ENCODE peak calls at places on chromosomes 13 and 19, in five cellular contexts. A, I, W, S and R are unnamed samples.

GRCh38 chr13:27644302-27644701 is 22.6 kb downstream of the POLR1D start:
- DNase-seq in I (peak; percentile 67), A (no peak), W (no peak), S (no peak), R (no peak)

GRCh38 chr13:98959775-98960325 is 18.0 kb downstream of the DOCK9 start:
- DNase-seq in W (no peak), S (peak; percentile 30), I (no peak), A (no peak), R (no peak)

GRCh38 chr13:90070837-90071525 is 1276.5 kb upstream of the MIR17HG start:
- DNase-seq in A (no peak), S (no peak), I (no peak), W (no peak), R (no peak)

GRCh38 chr19:571127-571974 is 1.0 kb upstream of the BSG start:
- DNase-seq in I (peak; percentile 47), W (peak; percentile 78), A (no peak), S (peak; percentile 74), R (no peak)

GRCh38 chr13:32022292-32022691 is 9.3 kb upstream of the FRY start:
- DNase-seq in S (no peak), I (no peak), A (no peak), W (peak; percentile 79), R (no peak)

GRCh38 chr19:45973564-45974338 is at the start of gene NOVA2:
- DNase-seq in I (peak; percentile 39), S (peak; percentile 40), W (peak; percentile 89), A (peak; percentile 87), R (peak; percentile 37)

GRCh38 chr13:29294869-29295268 is 300.6 kb downstream of the SLC7A1 start:
- DNase-seq in W (no peak), S (no peak), I (peak; percentile 1), A (no peak), R (no peak)

GRCh38 chr13:23427342-23428182 is 5.9 kb downstream of the SACS start:
- DNase-seq in S (no peak), A (no peak), I (peak; percentile 72), W (no peak), R (no peak)

GRCh38 chr13:91381371-91381770 is 17.1 kb upstream of the GPC5 start:
- DNase-seq in S (no peak), W (no peak), I (peak; percentile 65), A (no peak), R (no peak)

GRCh38 chr13:80830431-80830830 is 489.5 kb upstream of the SPRY2 start:
- DNase-seq in S (no peak), I (no peak), A (no peak), W (no peak), R (no peak)

GRCh38 chr13:80047406-80047805 is 293.5 kb downstream of the SPRY2 start:
- DNase-seq in I (peak; percentile 72), W (peak; percentile 77), S (no peak), A (no peak), R (no peak)

GRCh38 chr19:14048439-14049153 is 13.3 kb downstream of the PALM3 start:
- DNase-seq in W (peak; percentile 86), A (peak; percentile 4), S (peak; percentile 45), I (peak; percentile 31), R (peak; percentile 33)

GRCh38 chr13:73429691-73430090 is 370.9 kb downstream of the KLF5 start:
- DNase-seq in S (no peak), I (peak; percentile 36), A (no peak), W (no peak), R (no peak)

GRCh38 chr19:17775245-17775927 is 19.6 kb upstream of the B3GNT3 start:
- DNase-seq in I (peak; percentile 52), A (no peak), S (no peak), W (peak; percentile 87), R (no peak)

GRCh38 chr19:10660346-10660745 is 6.2 kb downstream of the ILF3 start:
- DNase-seq in I (no peak), A (no peak), S (no peak), W (no peak), R (no peak)

GRCh38 chr19:5349041-5349440 is 8.4 kb upstream of the PTPRS start:
- DNase-seq in S (no peak), W (no peak), A (no peak), I (no peak), R (no peak)

GRCh38 chr19:41411094-41411493 is 13.5 kb downstream of the BCKDHA start:
- DNase-seq in A (no peak), I (no peak), S (no peak), W (no peak), R (no peak)

GRCh38 chr19:42201489-42202289 is 15.8 kb downstream of the DEDD2 start:
- DNase-seq in S (no peak), I (no peak), A (no peak), W (no peak), R (peak; percentile 79)

GRCh38 chr19:54307389-54307788 is 5.6 kb downstream of the LILRA5 start:
- DNase-seq in A (no peak), S (no peak), I (no peak), W (no peak), R (no peak)

GRCh38 chr19:9735986-9736385 is 32.6 kb downstream of the ZNF846 start:
- DNase-seq in A (no peak), W (no peak), I (no peak), S (no peak), R (no peak)

GRCh38 chr13:106354961-106355360 is 180.5 kb downstream of the EFNB2 start:
- DNase-seq in S (no peak), A (no peak), W (peak; percentile 81), I (no peak), R (no peak)

GRCh38 chr13:112894673-112895481 is 74.1 kb upstream of the MCF2L start:
- DNase-seq in A (no peak), W (no peak), S (no peak), I (no peak), R (no peak)

GRCh38 chr13:105033999-105034398 is 1501.5 kb downstream of the EFNB2 start:
- DNase-seq in W (no peak), A (no peak), S (no peak), I (no peak), R (no peak)

GRCh38 chr19:40337594-40337993 is 10.6 kb downstream of the C19orf47 start:
- DNase-seq in I (no peak), A (no peak), S (no peak), W (no peak), R (no peak)

GRCh38 chr19:12665646-12666304 is 767 bp downstream of the MAN2B1 start:
- DNase-seq in S (no peak), I (no peak), W (peak; percentile 52), A (no peak), R (no peak)

GRCh38 chr19:47377208-47377701 is 28.1 kb downstream of the DHX34 start:
- DNase-seq in S (peak; percentile 82), W (no peak), I (no peak), A (no peak), R (no peak)

GRCh38 chr19:3046621-3047306 is 15.5 kb downstream of the TLE5 start:
- DNase-seq in A (no peak), I (no peak), W (no peak), S (peak; percentile 36), R (no peak)

GRCh38 chr13:48600374-48601364 is 53.1 kb upstream of the CYSLTR2 start:
- DNase-seq in A (no peak), S (no peak), W (peak; percentile 85), I (peak; percentile 91), R (no peak)

GRCh38 chr19:35236638-35237400 is 8.3 kb upstream of the FAM187B start:
- DNase-seq in S (no peak), W (peak; percentile 19), A (no peak), I (no peak), R (no peak)